ENCODE peak calls at places on chromosomes 7 and 10, in nine cellular contexts. O, Z, J, F, C, K, S, A and N are unnamed samples.

GRCh38 chr10:63083904-63084689 is 49.0 kb upstream of the NRBF2 start:
- DNase-seq in O (peak), Z (no peak), J (peak), F (peak), C (peak), K (peak), S (peak), A (peak), N (peak)

GRCh38 chr7:28243861-28244260 is 63.3 kb upstream of the JAZF1 start:
- DNase-seq in O (no peak), Z (no peak), J (no peak), F (no peak), C (no peak), K (no peak), S (no peak), A (no peak), N (peak)

GRCh38 chr10:74500806-74501205 is 325.6 kb upstream of the KAT6B start:
- DNase-seq in O (no peak), Z (no peak), J (no peak), F (no peak), C (no peak), K (peak), S (peak), A (no peak), N (no peak)

GRCh38 chr10:60446070-60446833 is 56.6 kb upstream of the ANK3 start:
- DNase-seq in O (no peak), Z (no peak), J (no peak), F (no peak), C (no peak), K (peak), S (no peak), A (no peak), N (no peak)

GRCh38 chr10:34526758-34527730 is 288.1 kb downstream of the PARD3 start:
- DNase-seq in O (no peak), Z (no peak), J (peak), F (no peak), C (no peak), K (peak), S (peak), A (no peak), N (no peak)

GRCh38 chr7:139427029-139427420 is 56.4 kb downstream of the KLRG2 start:
- DNase-seq in O (no peak), Z (no peak), J (no peak), F (no peak), C (no peak), K (no peak), S (no peak), A (no peak), N (no peak)

GRCh38 chr7:156612930-156613329 is 27.6 kb upstream of the RNF32 start:
- DNase-seq in O (peak), Z (no peak), J (no peak), F (no peak), C (peak), K (no peak), S (no peak), A (no peak), N (no peak)

GRCh38 chr7:44801890-44802289 is 5.4 kb downstream of the PPIA start:
- DNase-seq in O (no peak), Z (no peak), J (peak), F (no peak), C (no peak), K (peak), S (peak), A (no peak), N (no peak)

GRCh38 chr10:102118867-102119266 is 1.3 kb downstream of the LDB1 start:
- DNase-seq in O (no peak), Z (no peak), J (peak), F (no peak), C (no peak), K (peak), S (no peak), A (no peak), N (peak)

GRCh38 chr10:123380491-123381085 is 226.4 kb downstream of the BUB3 start:
- DNase-seq in O (no peak), Z (no peak), J (peak), F (no peak), C (no peak), K (peak), S (peak), A (peak), N (peak)

GRCh38 chr10:124508907-124509454 is 47.4 kb downstream of the LHPP start:
- DNase-seq in O (no peak), Z (no peak), J (no peak), F (no peak), C (no peak), K (no peak), S (no peak), A (no peak), N (no peak)

GRCh38 chr10:79148452-79149344 is 79.9 kb downstream of the ZMIZ1 start:
- DNase-seq in O (no peak), Z (no peak), J (peak), F (no peak), C (no peak), K (peak), S (peak), A (no peak), N (no peak)

GRCh38 chr10:1242975-1243374 is 186.8 kb downstream of the WDR37 start:
- DNase-seq in O (no peak), Z (no peak), J (no peak), F (no peak), C (no peak), K (no peak), S (no peak), A (no peak), N (no peak)

GRCh38 chr10:82397859-82398258 is 522.9 kb downstream of the NRG3 start:
- DNase-seq in O (no peak), Z (no peak), J (no peak), F (no peak), C (no peak), K (no peak), S (no peak), A (no peak), N (no peak)

GRCh38 chr10:87054373-87055295 is 34.5 kb downstream of the FAM25A start:
- DNase-seq in O (no peak), Z (no peak), J (peak), F (peak), C (no peak), K (peak), S (peak), A (no peak), N (no peak)

GRCh38 chr10:54800677-54801480 is at the start of gene PCDH15:
- DNase-seq in O (no peak), Z (no peak), J (peak), F (no peak), C (no peak), K (peak), S (peak), A (no peak), N (no peak)

GRCh38 chr10:43292745-43293676 is 26.1 kb upstream of the RASGEF1A start:
- DNase-seq in O (peak), Z (peak), J (peak), F (no peak), C (peak), K (peak), S (peak), A (peak), N (no peak)

GRCh38 chr7:43516581-43517342 is 66.1 kb upstream of the STK17A start:
- DNase-seq in O (no peak), Z (no peak), J (peak), F (no peak), C (no peak), K (no peak), S (peak), A (no peak), N (no peak)

GRCh38 chr10:86659721-86660438 is 5.5 kb downstream of the OPN4 start:
- DNase-seq in O (no peak), Z (no peak), J (no peak), F (no peak), C (no peak), K (no peak), S (no peak), A (no peak), N (no peak)

GRCh38 chr10:122388287-122388997 is 13.9 kb downstream of the PLEKHA1 start:
- DNase-seq in O (no peak), Z (no peak), J (peak), F (no peak), C (no peak), K (no peak), S (no peak), A (no peak), N (no peak)

GRCh38 chr10:131280101-131280500 is 31.4 kb downstream of the TCERG1L start:
- DNase-seq in O (no peak), Z (no peak), J (no peak), F (no peak), C (no peak), K (no peak), S (no peak), A (no peak), N (no peak)

GRCh38 chr7:21293771-21294170 is 134.1 kb upstream of the SP4 start:
- DNase-seq in O (no peak), Z (no peak), J (no peak), F (no peak), C (no peak), K (no peak), S (peak), A (no peak), N (no peak)

GRCh38 chr10:97686301-97686961 is 610 bp downstream of the AVPI1 start:
- DNase-seq in O (no peak), Z (no peak), J (no peak), F (no peak), C (no peak), K (peak), S (peak), A (no peak), N (no peak)

GRCh38 chr10:35043796-35044344 is 46.3 kb downstream of the CUL2 start:
- DNase-seq in O (no peak), Z (no peak), J (no peak), F (no peak), C (no peak), K (peak), S (peak), A (no peak), N (no peak)

GRCh38 chr7:116236020-116236630 is 25.8 kb downstream of the TES start:
- DNase-seq in O (peak), Z (no peak), J (peak), F (no peak), C (no peak), K (peak), S (peak), A (peak), N (no peak)

GRCh38 chr10:132571565-132572544 is 34.3 kb downstream of the INPP5A start:
- DNase-seq in O (peak), Z (no peak), J (peak), F (peak), C (peak), K (peak), S (peak), A (peak), N (peak)

GRCh38 chr10:84178387-84178697 is 4.7 kb downstream of the GPR15LG start:
- DNase-seq in O (no peak), Z (no peak), J (peak), F (no peak), C (no peak), K (no peak), S (no peak), A (no peak), N (no peak)

GRCh38 chr7:130896051-130896881 is 162.3 kb upstream of the KLF14 start:
- DNase-seq in O (no peak), Z (no peak), J (no peak), F (no peak), C (no peak), K (peak), S (peak), A (peak), N (no peak)

GRCh38 chr7:103781409-103781808 is 208.0 kb downstream of the RELN start:
- DNase-seq in O (no peak), Z (no peak), J (no peak), F (no peak), C (no peak), K (no peak), S (no peak), A (no peak), N (no peak)

GRCh38 chr10:26215534-26215922 is 1.0 kb upstream of the GAD2 start:
- DNase-seq in O (no peak), Z (no peak), J (no peak), F (no peak), C (no peak), K (no peak), S (no peak), A (no peak), N (no peak)

GRCh38 chr7:80053098-80053497 is 81.5 kb upstream of the GNAI1 start:
- DNase-seq in O (no peak), Z (no peak), J (no peak), F (no peak), C (no peak), K (no peak), S (no peak), A (no peak), N (no peak)